ENCODE peak calls at places on chromosomes 6 and 20, in ten cellular contexts. One of them, this sample, is unnamed.

GRCh38 chr20:8361008-8361652 is 229.1 kb downstream of the PLCB1 start:
- DNase-seq in lung microvascular endothelial cell: peak
- DNase-seq in naive B cell: no peak
- DNase-seq in foreskin keratinocyte: no peak
- DNase-seq in HTR-8/SVneo: no peak
- DNase-seq in HS-5: peak
- DNase-seq in T-cell: no peak
- DNase-seq in stimulated activated CD4-positive, alpha-beta T cell treated with anti-CD3 and anti-CD28 coated beads, Interleukin-15, amount 100 ng/mL, for 1 hour: no peak
- DNase-seq in mammary epithelial cell: peak
- DNase-seq in SHP77 treated with DMSO at 0.1 percent for 48 hours: no peak
- DNase-seq in this sample: peak

GRCh38 chr6:23243858-23244257 is 674.5 kb downstream of the HDGFL1 start:
- DNase-seq in lung microvascular endothelial cell: no peak
- DNase-seq in naive B cell: no peak
- DNase-seq in foreskin keratinocyte: no peak
- DNase-seq in HTR-8/SVneo: no peak
- DNase-seq in HS-5: no peak
- DNase-seq in T-cell: no peak
- DNase-seq in stimulated activated CD4-positive, alpha-beta T cell treated with anti-CD3 and anti-CD28 coated beads, Interleukin-15, amount 100 ng/mL, for 1 hour: no peak
- DNase-seq in mammary epithelial cell: no peak
- DNase-seq in SHP77 treated with DMSO at 0.1 percent for 48 hours: no peak
- DNase-seq in this sample: no peak

GRCh38 chr6:3108746-3109414 is 9.6 kb upstream of the BPHL start:
- DNase-seq in lung microvascular endothelial cell: no peak
- DNase-seq in naive B cell: no peak
- DNase-seq in foreskin keratinocyte: no peak
- DNase-seq in HTR-8/SVneo: no peak
- DNase-seq in HS-5: no peak
- DNase-seq in T-cell: no peak
- DNase-seq in stimulated activated CD4-positive, alpha-beta T cell treated with anti-CD3 and anti-CD28 coated beads, Interleukin-15, amount 100 ng/mL, for 1 hour: no peak
- DNase-seq in mammary epithelial cell: no peak
- DNase-seq in SHP77 treated with DMSO at 0.1 percent for 48 hours: no peak
- DNase-seq in this sample: no peak

GRCh38 chr20:7924692-7925091 is 15.6 kb downstream of the HAO1 start:
- DNase-seq in lung microvascular endothelial cell: peak
- DNase-seq in naive B cell: no peak
- DNase-seq in foreskin keratinocyte: peak
- DNase-seq in HTR-8/SVneo: no peak
- DNase-seq in HS-5: peak
- DNase-seq in T-cell: no peak
- DNase-seq in stimulated activated CD4-positive, alpha-beta T cell treated with anti-CD3 and anti-CD28 coated beads, Interleukin-15, amount 100 ng/mL, for 1 hour: no peak
- DNase-seq in mammary epithelial cell: peak
- DNase-seq in SHP77 treated with DMSO at 0.1 percent for 48 hours: no peak
- DNase-seq in this sample: peak

GRCh38 chr20:43987531-43987930 is 72.9 kb downstream of the TOX2 start:
- DNase-seq in lung microvascular endothelial cell: no peak
- DNase-seq in naive B cell: no peak
- DNase-seq in foreskin keratinocyte: no peak
- DNase-seq in HTR-8/SVneo: no peak
- DNase-seq in HS-5: no peak
- DNase-seq in T-cell: no peak
- DNase-seq in stimulated activated CD4-positive, alpha-beta T cell treated with anti-CD3 and anti-CD28 coated beads, Interleukin-15, amount 100 ng/mL, for 1 hour: no peak
- DNase-seq in mammary epithelial cell: no peak
- DNase-seq in SHP77 treated with DMSO at 0.1 percent for 48 hours: no peak
- DNase-seq in this sample: no peak

GRCh38 chr20:9323622-9324021 is 190.8 kb upstream of the LAMP5 start:
- DNase-seq in lung microvascular endothelial cell: peak
- DNase-seq in naive B cell: no peak
- DNase-seq in foreskin keratinocyte: no peak
- DNase-seq in HTR-8/SVneo: no peak
- DNase-seq in HS-5: no peak
- DNase-seq in T-cell: no peak
- DNase-seq in stimulated activated CD4-positive, alpha-beta T cell treated with anti-CD3 and anti-CD28 coated beads, Interleukin-15, amount 100 ng/mL, for 1 hour: no peak
- DNase-seq in mammary epithelial cell: no peak
- DNase-seq in SHP77 treated with DMSO at 0.1 percent for 48 hours: no peak
- DNase-seq in this sample: no peak

GRCh38 chr6:106372838-106373501 is 12.5 kb downstream of the CRYBG1 start:
- DNase-seq in lung microvascular endothelial cell: no peak
- DNase-seq in naive B cell: no peak
- DNase-seq in foreskin keratinocyte: peak
- DNase-seq in HTR-8/SVneo: no peak
- DNase-seq in HS-5: no peak
- DNase-seq in T-cell: no peak
- DNase-seq in stimulated activated CD4-positive, alpha-beta T cell treated with anti-CD3 and anti-CD28 coated beads, Interleukin-15, amount 100 ng/mL, for 1 hour: no peak
- DNase-seq in mammary epithelial cell: peak
- DNase-seq in SHP77 treated with DMSO at 0.1 percent for 48 hours: no peak
- DNase-seq in this sample: peak

GRCh38 chr6:48628316-48628715 is 517.3 kb upstream of the PTCHD4 start:
- DNase-seq in lung microvascular endothelial cell: no peak
- DNase-seq in naive B cell: no peak
- DNase-seq in foreskin keratinocyte: no peak
- DNase-seq in HTR-8/SVneo: no peak
- DNase-seq in HS-5: no peak
- DNase-seq in T-cell: no peak
- DNase-seq in stimulated activated CD4-positive, alpha-beta T cell treated with anti-CD3 and anti-CD28 coated beads, Interleukin-15, amount 100 ng/mL, for 1 hour: no peak
- DNase-seq in mammary epithelial cell: no peak
- DNase-seq in SHP77 treated with DMSO at 0.1 percent for 48 hours: no peak
- DNase-seq in this sample: no peak

GRCh38 chr6:137861550-137862337 is 5.3 kb upstream of the TNFAIP3 start:
- DNase-seq in lung microvascular endothelial cell: no peak
- DNase-seq in naive B cell: no peak
- DNase-seq in foreskin keratinocyte: peak
- DNase-seq in HTR-8/SVneo: no peak
- DNase-seq in HS-5: no peak
- DNase-seq in T-cell: no peak
- DNase-seq in stimulated activated CD4-positive, alpha-beta T cell treated with anti-CD3 and anti-CD28 coated beads, Interleukin-15, amount 100 ng/mL, for 1 hour: no peak
- DNase-seq in mammary epithelial cell: peak
- DNase-seq in SHP77 treated with DMSO at 0.1 percent for 48 hours: no peak
- DNase-seq in this sample: no peak